ENCODE peak calls at places on chromosome 18, in eight cellular contexts. M is stimulated activated CD4-positive, alpha-beta T cell treated with anti-CD3 and anti-CD28 coated beads, Interleukin-15, amount 100 ng/mL, for 24 hours; Q is activated T-cell treated with anti-CD3 and anti-CD28 coated beads for 1 hour; Z is NCI-H1092 treated with DMSO at 0.1 percent for 48 hours; R is anterior cingulate cortex; J is GF-D8; G is epithelial cell of esophagus; I is CD4-positive, alpha-beta memory T cell. D is an unnamed sample.
A peak's percentile ranks its signal among the peaks of the same experiment; 100 is the strongest.

GRCh38 chr18:35276276-35276675 is 13.8 kb downstream of the ZSCAN30 start:
- DNase-seq in M (no peak), Q (no peak), Z (no peak), R (no peak), J (no peak), G (no peak), I (no peak), D (no peak)

GRCh38 chr18:681985-682384 is 24.5 kb downstream of the TYMS start:
- DNase-seq in M (peak; percentile 57), Q (no peak), Z (no peak), R (no peak), J (no peak), G (no peak), I (peak; percentile 63), D (no peak)

GRCh38 chr18:27075828-27076227 is 109.3 kb downstream of the CHST9 start:
- DNase-seq in M (no peak), Q (no peak), Z (peak; percentile 4), R (no peak), J (no peak), G (no peak), I (no peak), D (no peak)

GRCh38 chr18:76407681-76408080 is 87.4 kb downstream of the ZNF516 start:
- DNase-seq in M (no peak), Q (no peak), Z (no peak), R (no peak), J (no peak), G (no peak), I (no peak), D (no peak)

GRCh38 chr18:23258566-23259265 is 123.4 kb downstream of the CABLES1 start:
- DNase-seq in M (no peak), Q (no peak), Z (no peak), R (no peak), J (no peak), G (no peak), I (no peak), D (no peak)

GRCh38 chr18:23825978-23826405 is 136.7 kb downstream of the LAMA3 start:
- DNase-seq in M (peak; percentile 32), Q (no peak), Z (no peak), R (no peak), J (no peak), G (peak; percentile 84), I (no peak), D (no peak)

GRCh38 chr18:6546229-6546628 is 131.5 kb upstream of the L3MBTL4 start:
- DNase-seq in M (no peak), Q (no peak), Z (no peak), R (no peak), J (no peak), G (peak; percentile 1), I (no peak), D (no peak)

GRCh38 chr18:74511823-74512222 is 15.7 kb downstream of the CNDP2 start:
- DNase-seq in M (no peak), Q (no peak), Z (no peak), R (no peak), J (no peak), G (no peak), I (no peak), D (no peak)

GRCh38 chr18:2302628-2303516 is 268.4 kb downstream of the METTL4 start:
- DNase-seq in M (no peak), Q (no peak), Z (no peak), R (no peak), J (no peak), G (peak; percentile 84), I (no peak), D (no peak)

GRCh38 chr18:76306685-76307292 is 188.3 kb downstream of the ZNF516 start:
- DNase-seq in M (peak; percentile 12), Q (no peak), Z (no peak), R (no peak), J (no peak), G (no peak), I (no peak), D (no peak)

D was measured in GM20000.